ENCODE peak calls at places on chromosome 12, in seven cellular contexts. F, R, H, B, D, A and N are unnamed samples.

GRCh38 chr12:45314770-45315169 is 98.9 kb downstream of the ANO6 start:
- DNase-seq in F (no peak), R (no peak), H (no peak), B (no peak), D (no peak), A (no peak), N (no peak)

GRCh38 chr12:93740721-93741120 is 63.5 kb downstream of the CRADD start:
- DNase-seq in F (peak; percentile 6), R (no peak), H (no peak), B (no peak), D (no peak), A (peak; percentile 63), N (no peak)

GRCh38 chr12:98828802-98829600 is 183.9 kb downstream of the APAF1 start:
- DNase-seq in F (no peak), R (no peak), H (no peak), B (no peak), D (no peak), A (peak; percentile 22), N (no peak)

GRCh38 chr12:24561882-24562760 is 386.8 kb downstream of the BCAT1 start:
- DNase-seq in F (peak; percentile 62), R (peak; percentile 50), H (peak; percentile 84), B (peak; percentile 57), D (peak; percentile 84), A (peak; percentile 81), N (no peak)

GRCh38 chr12:93156091-93156490 is 221.6 kb upstream of the NUDT4 start:
- DNase-seq in F (no peak), R (peak; percentile 24), H (no peak), B (no peak), D (no peak), A (no peak), N (peak; percentile 83)

GRCh38 chr12:54032627-54033100 is at the start of gene HOXC5:
- DNase-seq in F (peak; percentile 38), R (peak; percentile 68), H (peak; percentile 87), B (peak; percentile 16), D (peak; percentile 85), A (peak; percentile 41), N (peak; percentile 71)

GRCh38 chr12:56954057-56954577 is 3.3 kb downstream of the RDH16 start:
- DNase-seq in F (no peak), R (no peak), H (no peak), B (no peak), D (no peak), A (no peak), N (no peak)

GRCh38 chr12:118704517-118704916 is 276.8 kb upstream of the SRRM4 start:
- DNase-seq in F (no peak), R (no peak), H (no peak), B (no peak), D (peak; percentile 16), A (no peak), N (no peak)

GRCh38 chr12:38886064-38886463 is 19.3 kb downstream of the CPNE8 start:
- DNase-seq in F (no peak), R (peak; percentile 47), H (no peak), B (peak; percentile 48), D (no peak), A (peak; percentile 40), N (peak; percentile 83)

GRCh38 chr12:112908548-112908947 is 1.8 kb downstream of the OAS1 start:
- DNase-seq in F (no peak), R (no peak), H (no peak), B (no peak), D (no peak), A (peak; percentile 12), N (no peak)

GRCh38 chr12:57766464-57767311 is at the start of gene CYP27B1:
- DNase-seq in F (peak; percentile 7), R (peak; percentile 37), H (no peak), B (no peak), D (peak; percentile 79), A (peak; percentile 44), N (no peak)

GRCh38 chr12:22598763-22599161 is 26.2 kb upstream of the ETNK1 start:
- DNase-seq in F (no peak), R (no peak), H (no peak), B (no peak), D (no peak), A (no peak), N (no peak)

GRCh38 chr12:75979181-75979580 is 52.4 kb downstream of the PHLDA1 start:
- DNase-seq in F (peak; percentile 66), R (no peak), H (no peak), B (peak; percentile 49), D (no peak), A (peak; percentile 50), N (no peak)

GRCh38 chr12:50734409-50735263 is 29.3 kb upstream of the ATF1 start:
- DNase-seq in F (peak; percentile 33), R (no peak), H (no peak), B (no peak), D (peak; percentile 60), A (peak; percentile 59), N (no peak)

GRCh38 chr12:49108958-49109404 is 1.7 kb downstream of the LMBR1L start:
- DNase-seq in F (peak; percentile 20), R (peak; percentile 57), H (peak; percentile 92), B (no peak), D (no peak), A (peak; percentile 38), N (no peak)

GRCh38 chr12:118103231-118103600 is 595 bp downstream of the VSIG10 start:
- DNase-seq in F (peak; percentile 7), R (peak; percentile 34), H (peak; percentile 66), B (no peak), D (no peak), A (peak; percentile 23), N (no peak)

GRCh38 chr12:92155733-92156132 is 10.1 kb upstream of the BTG1 start:
- DNase-seq in F (peak; percentile 46), R (no peak), H (no peak), B (no peak), D (no peak), A (no peak), N (no peak)

GRCh38 chr12:57603758-57604453 is 718 bp upstream of the DTX3 start:
- DNase-seq in F (peak; percentile 39), R (peak; percentile 45), H (peak; percentile 90), B (peak; percentile 16), D (no peak), A (peak; percentile 69), N (no peak)

GRCh38 chr12:3453947-3454675 is 36.9 kb upstream of the PRMT8 start:
- DNase-seq in F (peak; percentile 46), R (no peak), H (no peak), B (peak; percentile 43), D (peak; percentile 25), A (peak; percentile 69), N (no peak)

DNA sequence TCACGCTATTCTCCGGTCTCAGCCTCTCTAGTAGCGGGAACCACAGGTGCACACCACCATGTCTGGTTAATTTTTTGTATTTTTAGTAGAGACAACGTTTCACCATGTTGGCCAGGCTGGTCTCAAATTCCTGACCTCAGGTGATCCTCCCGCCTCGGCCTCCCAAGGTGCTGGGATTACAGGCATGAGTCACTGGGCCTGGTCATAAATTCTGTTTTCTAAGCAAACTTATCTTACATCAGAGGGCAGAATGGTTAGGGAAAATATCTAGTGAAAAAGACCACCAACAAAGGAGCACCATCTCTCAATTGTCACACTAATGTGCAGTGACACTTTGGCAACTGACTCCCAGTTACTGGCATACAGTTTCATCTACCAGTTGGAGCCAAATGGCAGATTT is 2.8 kb downstream of the CPM start:
- DNase-seq in F (no peak), R (no peak), H (no peak), B (no peak), D (no peak), A (no peak), N (no peak)
- H3K4me3 ChIP-seq in F (no peak overlapping the region), R (no peak overlapping the region), H (no peak overlapping the region), B (no peak overlapping the region), D (no peak overlapping the region), A (no peak overlapping the region), N (no peak overlapping the region)

GRCh38 chr12:106954462-106955376 is 988 bp upstream of the TMEM263 start:
- DNase-seq in F (peak; percentile 29), R (peak; percentile 51), H (peak; percentile 78), B (no peak), D (peak; percentile 25), A (no peak), N (no peak)

GRCh38 chr12:106953352-106954260 is 2.1 kb upstream of the TMEM263 start:
- DNase-seq in F (peak; percentile 4), R (no peak), H (no peak), B (peak; percentile 15), D (no peak), A (peak; percentile 40), N (no peak)

GRCh38 chr12:106957617-106958016 is 1.9 kb downstream of the TMEM263 start:
- DNase-seq in F (no peak), R (no peak), H (no peak), B (no peak), D (no peak), A (no peak), N (no peak)

GRCh38 chr12:106955377-106956047 is at the start of gene TMEM263:
- DNase-seq in F (peak; percentile 95), R (peak; percentile 95), H (peak; percentile 98), B (peak; percentile 87), D (peak; percentile 97), A (peak; percentile 98), N (peak; percentile 21)

GRCh38 chr12:106956048-106956935 is 585 bp downstream of the TMEM263 start:
- DNase-seq in F (peak; percentile 90), R (peak; percentile 83), H (peak; percentile 88), B (peak; percentile 88), D (peak; percentile 62), A (peak; percentile 96), N (peak; percentile 26)
- TF ChIP-seq CTCF in F (peak; percentile 18), R (peak; percentile 9), H (no peak), B (peak; percentile 9), D (peak; percentile 50), A (no peak), N (peak; percentile 43)

DNA sequence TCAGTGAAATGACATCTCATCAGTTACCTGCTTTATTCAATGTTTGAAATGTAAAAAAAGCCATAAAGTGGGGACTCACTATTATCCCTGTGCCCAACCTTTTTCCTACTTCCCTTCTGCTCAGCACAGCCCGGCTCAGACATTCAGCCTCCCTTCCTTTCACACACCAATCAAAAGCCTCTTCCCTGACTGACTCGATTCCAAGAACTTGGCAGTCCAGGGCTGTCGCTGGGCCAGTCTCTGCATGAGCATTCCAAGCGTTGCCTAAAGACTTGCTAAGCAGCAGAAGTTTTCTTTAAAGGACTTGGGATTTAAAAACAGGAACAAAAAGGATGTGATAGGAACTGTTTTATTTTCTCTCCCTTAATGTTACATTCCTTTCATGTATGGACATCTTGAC is 22.7 kb downstream of the ITPR2 start:
- DNase-seq in F (peak; percentile 87), R (peak; percentile 58), H (peak; percentile 73), B (peak; percentile 80), D (peak; percentile 29), A (peak; percentile 84), N (no peak)
- H3K4me3 ChIP-seq in F (peak overlapping the region; percentile 22), R (no peak overlapping the region), H (no peak overlapping the region), B (no peak overlapping the region), D (no peak overlapping the region), A (peak overlapping the region; percentile 21), N (no peak overlapping the region)

DNA sequence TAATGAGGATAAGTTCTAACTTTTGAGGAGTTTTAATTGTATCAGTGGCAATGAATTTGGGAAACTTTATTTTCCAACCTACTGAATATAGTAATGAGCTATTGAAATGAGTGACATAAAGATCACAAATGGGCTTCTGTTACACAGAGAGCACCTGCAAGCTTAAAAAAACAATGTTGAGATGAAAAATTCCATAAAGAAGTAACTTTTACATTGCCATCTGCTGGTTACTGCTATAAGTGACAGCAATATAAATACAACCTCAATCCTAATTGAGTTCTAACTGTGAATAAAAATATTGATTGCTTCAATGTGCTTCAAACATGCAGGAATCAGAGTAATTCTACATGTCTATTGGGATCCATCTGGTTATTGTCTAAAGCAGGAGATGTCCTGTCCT is 14.2 kb downstream of the WIF1 start:
- DNase-seq in F (peak; percentile 3), R (no peak), H (no peak), B (no peak), D (no peak), A (peak; percentile 44), N (no peak)
- TF ChIP-seq CTCF in F (peak; percentile 40), R (no peak), H (no peak), B (peak; percentile 29), D (peak; percentile 40), A (peak; percentile 49), N (peak; percentile 43)

GRCh38 chr12:106141003-106141402 is 2.2 kb upstream of the NUAK1 start:
- DNase-seq in F (no peak), R (no peak), H (no peak), B (no peak), D (no peak), A (no peak), N (no peak)
- H3K4me3 ChIP-seq in F (no peak overlapping the region), R (no peak overlapping the region), H (no peak overlapping the region), B (no peak overlapping the region), D (peak overlapping the region; percentile 87), A (no peak overlapping the region), N (no peak overlapping the region)